ENCODE peak calls at places on chromosomes 4 and X, in ten cellular contexts. J, R, T, Q, P, I, C, A, O and E are unnamed samples.

GRCh38 chrX:39814391-39814790 is 283.4 kb downstream of the BCOR start:
- DNase-seq in A (peak; percentile 29), C (no peak), P (no peak), J (peak; percentile 22), Q (peak; percentile 57), O (no peak), T (no peak), R (no peak), I (peak; percentile 32), E (peak; percentile 27)

GRCh38 chr4:92189146-92189545 is 114.6 kb upstream of the GRID2 start:
- DNase-seq in C (no peak), P (no peak), Q (no peak), J (no peak), T (no peak), R (no peak), O (no peak), I (no peak), A (no peak), E (no peak)

GRCh38 chrX:49810233-49810632 is 18.9 kb upstream of the PAGE4 start:
- DNase-seq in Q (no peak), T (no peak), P (no peak), C (no peak), J (no peak), A (no peak), R (no peak), O (no peak), I (no peak), E (no peak)

GRCh38 chr4:147674496-147674895 is 9.5 kb downstream of the PRMT9 start:
- DNase-seq in Q (no peak), R (no peak), O (no peak), P (no peak), I (no peak), C (no peak), T (no peak), J (no peak), A (no peak), E (no peak)

GRCh38 chr4:1604181-1604705 is 79.9 kb downstream of the FAM53A start:
- DNase-seq in R (no peak), C (no peak), T (no peak), Q (no peak), A (no peak), J (no peak), I (peak; percentile 3), O (no peak), P (no peak), E (peak; percentile 79)

GRCh38 chr4:38620527-38620926 is 43.5 kb upstream of the KLF3 start:
- DNase-seq in T (no peak), P (no peak), Q (no peak), I (no peak), J (no peak), C (no peak), O (no peak), R (no peak), A (no peak), E (no peak)

GRCh38 chr4:159508917-159509500 is 406.1 kb downstream of the RAPGEF2 start:
- DNase-seq in C (no peak), R (no peak), I (no peak), T (no peak), P (no peak), Q (no peak), O (no peak), J (no peak), A (no peak), E (no peak)

GRCh38 chr4:122783301-122784215 is 43.1 kb upstream of the FGF2 start:
- DNase-seq in T (peak; percentile 89), P (no peak), Q (no peak), O (no peak), A (no peak), I (peak; percentile 99), J (no peak), C (no peak), R (peak; percentile 24), E (peak; percentile 94)

GRCh38 chr4:16237715-16238114 is 11.4 kb upstream of the TAPT1 start:
- DNase-seq in I (no peak), Q (no peak), O (no peak), A (no peak), J (no peak), R (no peak), T (no peak), C (no peak), P (no peak), E (no peak)

GRCh38 chrX:16429391-16429790 is 220.6 kb upstream of the S100G start:
- DNase-seq in I (peak; percentile 49), O (no peak), J (no peak), A (no peak), C (no peak), T (no peak), R (no peak), P (no peak), Q (no peak), E (peak; percentile 32)

GRCh38 chr4:1608196-1608820 is 75.8 kb downstream of the FAM53A start:
- DNase-seq in O (no peak), J (no peak), I (no peak), C (no peak), A (no peak), P (no peak), Q (no peak), R (no peak), T (no peak), E (no peak)

GRCh38 chr4:146179784-146180405 is 4.4 kb downstream of the LSM6 start:
- DNase-seq in O (no peak), T (no peak), R (no peak), P (no peak), A (no peak), I (no peak), J (no peak), C (no peak), Q (no peak), E (no peak)

GRCh38 chrX:72180539-72180938 is 1.0 kb upstream of the PIN4 start:
- DNase-seq in P (no peak), I (no peak), R (no peak), T (no peak), A (no peak), Q (no peak), C (no peak), J (no peak), O (no peak), E (no peak)

GRCh38 chrX:42079968-42080367 is 156.6 kb upstream of the CASK start:
- DNase-seq in P (no peak), A (no peak), C (no peak), J (no peak), Q (no peak), T (no peak), I (peak; percentile 43), O (no peak), R (no peak), E (peak; percentile 14)

GRCh38 chrX:9775930-9776329 is 10.3 kb upstream of the GPR143 start:
- DNase-seq in T (no peak), R (no peak), J (no peak), A (no peak), P (no peak), O (no peak), C (no peak), I (no peak), Q (no peak), E (no peak)

GRCh38 chr4:106035204-106035603 is 139.9 kb downstream of the NPNT start:
- DNase-seq in A (no peak), C (no peak), Q (no peak), J (no peak), I (no peak), R (no peak), P (no peak), O (no peak), T (no peak), E (no peak)

GRCh38 chr4:150010525-150011126 is 67.6 kb upstream of the DCLK2 start:
- DNase-seq in A (no peak), P (peak; percentile 13), O (peak; percentile 14), J (peak; percentile 56), I (peak; percentile 83), Q (peak; percentile 18), R (peak; percentile 13), T (peak; percentile 28), C (no peak), E (peak; percentile 50)

GRCh38 chr4:83153312-83153915 is 38.9 kb upstream of the PLAC8 start:
- DNase-seq in O (no peak), R (no peak), C (no peak), T (no peak), A (no peak), J (no peak), Q (no peak), P (no peak), I (no peak), E (no peak)

GRCh38 chrX:24601858-24602257 is 45.3 kb downstream of the PCYT1B start:
- DNase-seq in J (no peak), T (no peak), P (no peak), A (no peak), O (no peak), C (no peak), Q (no peak), I (no peak), R (no peak), E (no peak)

GRCh38 chr4:13970349-13970748 is 342.8 kb upstream of the BOD1L1 start:
- DNase-seq in A (no peak), C (no peak), R (no peak), I (peak; percentile 11), J (no peak), P (no peak), O (no peak), T (no peak), Q (no peak), E (no peak)

GRCh38 chr4:141654098-141654497 is 17.7 kb downstream of the IL15 start:
- DNase-seq in P (no peak), O (no peak), R (no peak), Q (no peak), C (no peak), T (no peak), J (peak; percentile 36), A (no peak), I (peak; percentile 54), E (no peak)

GRCh38 chr4:86362510-86362909 is 2.7 kb upstream of the MAPK10 start:
- DNase-seq in Q (no peak), I (no peak), O (no peak), C (no peak), P (no peak), J (no peak), T (no peak), A (no peak), R (no peak), E (no peak)

GRCh38 chrX:3066555-3066954 is 25.3 kb downstream of the ARSF start:
- DNase-seq in I (peak; percentile 32), T (peak; percentile 4), P (no peak), C (no peak), J (no peak), A (no peak), R (no peak), Q (no peak), O (no peak), E (peak; percentile 10)

GRCh38 chr4:139658185-139658584 is 7.4 kb upstream of the MGST2 start:
- DNase-seq in A (no peak), T (no peak), Q (peak; percentile 43), P (no peak), J (no peak), O (no peak), I (no peak), R (no peak), C (no peak), E (no peak)

GRCh38 chrX:67538383-67538782 is 5.4 kb upstream of the AR start:
- DNase-seq in T (no peak), R (no peak), I (no peak), A (no peak), J (no peak), C (no peak), O (no peak), Q (no peak), P (no peak), E (no peak)

GRCh38 chr4:84063618-84064017 is 435.5 kb downstream of the NKX6-1 start:
- DNase-seq in I (no peak), A (no peak), Q (no peak), P (no peak), O (no peak), C (no peak), T (no peak), J (no peak), R (no peak), E (no peak)

GRCh38 chrX:108165349-108166111 is 74.0 kb downstream of the ATG4A start:
- DNase-seq in Q (no peak), C (no peak), T (peak; percentile 28), P (no peak), I (peak; percentile 44), J (peak; percentile 74), R (no peak), O (no peak), A (no peak), E (peak; percentile 31)

GRCh38 chrX:75603833-75604232 is 81.0 kb upstream of the ZDHHC15 start:
- DNase-seq in O (no peak), J (peak; percentile 46), I (peak; percentile 13), A (no peak), Q (no peak), C (no peak), T (peak; percentile 16), R (peak; percentile 26), P (no peak), E (peak; percentile 12)